ENCODE peak calls at places on chromosomes 12 and 14, in four cellular contexts. One of them, this sample, is unnamed.

GRCh38 chr14:62632771-62633170 is 412.5 kb downstream of the KCNH5 start:
- DNase-seq in upper lobe of left lung: no peak
- DNase-seq in HepG2: no peak
- DNase-seq in HCT116: no peak
- DNase-seq in this sample: no peak

GRCh38 chr12:13702401-13702800 is 279.0 kb downstream of the GRIN2B start:
- DNase-seq in HCT116: no peak
- DNase-seq in HepG2: no peak
- DNase-seq in upper lobe of left lung: no peak
- DNase-seq in this sample: no peak

GRCh38 chr12:27869567-27869966 is 89.5 kb upstream of the MANSC4 start:
- DNase-seq in HCT116: no peak
- DNase-seq in upper lobe of left lung: peak; percentile 8
- DNase-seq in HepG2: no peak
- DNase-seq in this sample: no peak

GRCh38 chr12:6563448-6564050 is 4.5 kb downstream of the NOP2 start:
- DNase-seq in HepG2: peak; percentile 54
- DNase-seq in HCT116: no peak
- DNase-seq in upper lobe of left lung: no peak
- DNase-seq in this sample: no peak

GRCh38 chr14:54686219-54686870 is 119.4 kb downstream of the SAMD4A start:
- DNase-seq in upper lobe of left lung: no peak
- DNase-seq in HCT116: no peak
- DNase-seq in HepG2: no peak
- DNase-seq in this sample: no peak

GRCh38 chr12:76346798-76347420 is 1.3 kb downstream of the BBS10 start:
- DNase-seq in upper lobe of left lung: no peak
- DNase-seq in HCT116: no peak
- DNase-seq in HepG2: peak; percentile 50
- DNase-seq in this sample: no peak

GRCh38 chr12:53652366-53652765 is 23.5 kb downstream of the ATP5MC2 start:
- DNase-seq in HepG2: no peak
- DNase-seq in upper lobe of left lung: no peak
- DNase-seq in HCT116: no peak
- DNase-seq in this sample: no peak

GRCh38 chr14:91873476-91874265 is 6.3 kb upstream of the TC2N start:
- DNase-seq in HepG2: no peak
- DNase-seq in HCT116: no peak
- DNase-seq in upper lobe of left lung: no peak
- DNase-seq in this sample: no peak

GRCh38 chr12:106098691-106099200 is 40.0 kb downstream of the NUAK1 start:
- DNase-seq in upper lobe of left lung: no peak
- DNase-seq in HCT116: no peak
- DNase-seq in HepG2: peak; percentile 92
- DNase-seq in this sample: no peak
- H3K27ac ChIP-seq in upper lobe of left lung: no peak overlapping the region
- H3K27ac ChIP-seq in HCT116: no peak overlapping the region
- H3K27ac ChIP-seq in HepG2: peak overlapping the region; percentile 60
- H3K27ac ChIP-seq in this sample: no peak overlapping the region

DNA sequence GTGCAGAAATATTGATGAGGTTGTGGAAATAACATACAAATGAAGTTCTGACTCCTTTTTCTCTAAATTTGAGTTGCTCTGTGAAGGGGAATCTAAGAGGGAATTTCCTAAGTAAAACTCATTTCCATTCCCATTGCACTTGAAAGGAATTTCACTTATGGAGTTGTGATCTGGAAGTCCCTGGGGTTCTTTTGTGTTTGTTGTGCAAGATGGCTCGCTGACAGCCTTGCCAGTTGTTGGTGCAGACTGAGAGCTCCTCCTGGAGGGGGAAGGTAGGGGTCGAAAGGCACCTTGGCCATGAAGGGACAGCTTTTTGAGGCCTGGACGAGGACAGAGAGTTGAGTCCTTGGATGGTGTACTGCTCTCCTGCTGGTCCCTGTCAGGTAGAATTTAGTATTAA is 72.0 kb downstream of the C12orf56 start:
- DNase-seq in upper lobe of left lung: no peak
- DNase-seq in HepG2: peak; percentile 1
- DNase-seq in HCT116: no peak
- DNase-seq in this sample: no peak
- TF ChIP-seq CTCF in upper lobe of left lung: no peak
- TF ChIP-seq CTCF in HepG2: peak; percentile 43
- TF ChIP-seq CTCF in HCT116: no peak
- TF ChIP-seq CTCF in this sample: no peak

GRCh38 chr14:51386983-51387730 is 147.1 kb downstream of the TMX1 start:
- DNase-seq in HCT116: no peak
- DNase-seq in upper lobe of left lung: no peak
- DNase-seq in HepG2: no peak
- DNase-seq in this sample: no peak
- TF ChIP-seq POLR2AphosphoS5 in HCT116: no peak
- TF ChIP-seq POLR2AphosphoS5 in upper lobe of left lung: no peak
- TF ChIP-seq POLR2AphosphoS5 in HepG2: no peak
- TF ChIP-seq POLR2AphosphoS5 in this sample: peak; percentile 9

DNA sequence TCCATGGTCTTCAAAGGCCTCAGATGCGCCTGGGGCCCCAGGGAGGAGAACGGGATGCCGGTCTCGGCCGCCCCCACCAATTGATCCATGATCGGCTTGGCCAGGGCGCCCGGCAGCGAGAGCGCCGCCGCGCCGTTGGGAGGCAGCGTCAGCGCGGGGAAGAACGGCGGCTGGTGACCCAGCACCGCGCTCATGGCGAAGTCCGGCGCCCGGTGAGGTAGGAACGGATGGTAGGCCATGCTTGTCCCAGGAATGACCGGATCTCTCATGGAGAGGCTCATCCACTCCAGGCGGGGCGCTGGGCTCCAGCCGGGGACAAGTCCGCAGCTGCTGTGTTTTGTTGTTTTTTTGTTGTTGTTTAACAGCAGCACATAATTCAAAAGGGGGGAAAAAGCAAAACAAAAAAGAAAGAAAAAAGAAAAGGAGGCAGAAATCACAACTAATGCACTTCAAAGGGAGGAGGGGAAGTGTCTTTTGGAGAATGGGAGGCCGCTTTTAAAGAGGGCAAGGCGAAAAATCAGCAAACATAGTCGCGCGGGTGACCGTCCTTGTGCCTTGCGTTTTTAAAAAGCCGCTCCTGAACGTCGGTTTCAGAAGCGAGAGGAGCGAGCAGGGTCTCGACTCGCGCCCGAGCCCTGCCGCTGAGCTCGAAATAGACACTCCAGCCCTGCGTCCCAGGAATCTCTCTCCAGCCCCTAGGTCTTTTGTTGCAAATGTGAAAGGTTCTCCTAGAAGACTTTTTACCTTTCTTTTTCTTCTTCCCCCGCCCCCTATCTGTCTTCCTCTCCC is 861 bp downstream of the TBX3 start:
- DNase-seq in HCT116: no peak
- DNase-seq in upper lobe of left lung: peak; percentile 74
- DNase-seq in HepG2: no peak
- DNase-seq in this sample: no peak
- H3K27ac ChIP-seq in HCT116: peak overlapping the region; percentile 89
- H3K27ac ChIP-seq in upper lobe of left lung: peak overlapping the region; percentile 93
- H3K27ac ChIP-seq in HepG2: peak overlapping the region; percentile 96
- H3K27ac ChIP-seq in this sample: peak overlapping the region; percentile 99

DNA sequence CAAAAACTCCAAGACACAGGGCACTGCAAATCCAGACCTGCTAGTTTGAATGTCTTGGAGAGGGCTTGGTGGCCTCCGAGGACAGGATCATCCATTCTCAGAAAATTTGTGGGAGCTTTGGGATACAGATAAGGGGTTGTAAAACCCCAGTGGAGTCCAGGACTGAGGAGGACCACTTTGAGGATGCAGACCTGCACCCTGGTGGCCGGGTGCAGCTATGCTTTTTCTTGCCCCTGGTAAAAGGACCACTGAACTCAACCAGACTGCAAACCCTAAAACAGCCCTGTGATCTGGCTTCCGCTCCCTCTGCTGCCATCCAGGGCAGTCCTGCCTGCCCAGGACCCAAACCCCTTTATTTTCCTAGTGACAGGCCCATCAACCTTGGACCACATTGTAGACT is 169.5 kb upstream of the DAAM1 start:
- DNase-seq in HepG2: no peak
- DNase-seq in HCT116: no peak
- DNase-seq in upper lobe of left lung: no peak
- DNase-seq in this sample: no peak
- TF ChIP-seq CTCF in HepG2: peak; percentile 47
- TF ChIP-seq CTCF in HCT116: peak; percentile 18
- TF ChIP-seq CTCF in upper lobe of left lung: no peak
- TF ChIP-seq CTCF in this sample: no peak

DNA sequence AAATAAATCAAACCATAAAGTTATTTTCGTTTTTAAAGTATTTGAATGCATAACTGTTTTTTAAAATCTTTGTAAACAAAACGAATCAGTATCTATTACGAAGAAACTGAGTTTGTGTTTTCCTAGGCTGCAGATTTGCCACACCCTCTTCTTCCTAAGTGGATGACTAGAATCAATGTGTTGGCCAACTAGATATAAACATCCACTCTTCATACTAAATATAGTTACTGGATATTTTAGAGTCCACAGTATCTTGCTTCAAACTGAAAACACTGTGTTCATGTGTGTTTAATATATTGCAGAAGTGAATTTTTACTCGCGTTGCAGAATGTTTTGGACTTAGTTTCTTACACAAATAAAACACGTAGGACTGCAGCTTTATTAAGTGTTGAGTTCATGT is 63.2 kb downstream of the KLHL28 start:
- DNase-seq in HCT116: no peak
- DNase-seq in HepG2: no peak
- DNase-seq in upper lobe of left lung: no peak
- DNase-seq in this sample: no peak
- TF ChIP-seq POLR2AphosphoS5 in HCT116: no peak
- TF ChIP-seq POLR2AphosphoS5 in HepG2: no peak
- TF ChIP-seq POLR2AphosphoS5 in upper lobe of left lung: no peak
- TF ChIP-seq POLR2AphosphoS5 in this sample: no peak

This sample was measured in vagina.